ENCODE peak calls at places on chromosomes 5 and 9, in five cellular contexts. R is HCT116, Z is OCI-LY7, T is IMR-90, X is A549. U is an unnamed sample.

GRCh38 chr5:73115399-73116051 is 4.8 kb upstream of the TMEM171 start:
- DNase-seq in R (no peak), Z (no peak), T (peak), X (no peak), U (no peak)

GRCh38 chr9:73613092-73613701 is 461.5 kb downstream of the ANXA1 start:
- DNase-seq in R (no peak), Z (no peak), T (no peak), X (no peak), U (no peak)

GRCh38 chr9:115103746-115104477 is 14.0 kb downstream of the TNC start:
- DNase-seq in R (no peak), Z (no peak), T (no peak), X (no peak), U (no peak)

GRCh38 chr9:93098236-93098946 is 2.4 kb downstream of the CARD19 start:
- DNase-seq in R (peak), Z (no peak), T (peak), X (peak), U (no peak)

GRCh38 chr5:138258704-138259285 is 15.6 kb downstream of the GFRA3 start:
- DNase-seq in R (no peak), Z (no peak), T (no peak), X (no peak), U (no peak)

GRCh38 chr9:117705386-117705785 is 1.2 kb downstream of the TLR4 start:
- DNase-seq in R (no peak), Z (no peak), T (no peak), X (no peak), U (no peak)

GRCh38 chr5:4348418-4348817 is 752.8 kb downstream of the IRX1 start:
- DNase-seq in R (no peak), Z (no peak), T (no peak), X (no peak), U (no peak)

GRCh38 chr9:3136999-3137675 is 293.2 kb upstream of the PUM3 start:
- DNase-seq in R (no peak), Z (no peak), T (no peak), X (no peak), U (no peak)

GRCh38 chr5:79035237-79035636 is 34.2 kb downstream of the DMGDH start:
- DNase-seq in R (no peak), Z (no peak), T (no peak), X (no peak), U (no peak)

GRCh38 chr9:37929441-37929895 is 25.5 kb upstream of the SLC25A51 start:
- DNase-seq in R (peak), Z (no peak), T (peak), X (no peak), U (no peak)

GRCh38 chr5:135394095-135394494 is 4.9 kb downstream of the MACROH2A1 start:
- DNase-seq in R (no peak), Z (no peak), T (no peak), X (no peak), U (no peak)
- H3K4me2 ChIP-seq in R (no peak), Z (no peak), T (peak), X (no peak), U (no peak)

DNA sequence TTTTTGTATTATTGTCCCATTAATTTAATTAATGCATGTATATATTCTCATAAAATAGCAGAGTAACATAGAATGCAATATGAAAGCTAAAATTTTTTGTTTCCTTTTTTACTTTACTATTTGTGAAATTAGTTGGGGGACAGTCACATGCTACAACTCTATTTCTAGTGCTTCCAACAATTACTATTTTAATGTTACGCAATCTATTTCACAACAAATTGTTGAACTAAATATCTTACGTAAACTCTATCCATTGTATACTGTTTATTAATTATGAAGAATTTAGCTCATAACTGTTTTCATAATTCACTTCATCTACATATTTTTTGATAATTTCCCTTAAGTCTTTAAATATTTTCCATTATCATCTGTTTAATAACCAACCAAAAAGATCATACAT is 1685.4 kb upstream of the CDH6 start:
- DNase-seq in R (no peak), Z (no peak), T (no peak), X (no peak), U (no peak)
- H3K4me2 ChIP-seq in R (no peak), Z (no peak), T (no peak), X (no peak), U (no peak)

GRCh38 chr5:181173027-181173419 is 25.6 kb downstream of the OR2V2 start:
- DNase-seq in R (no peak), Z (peak), T (no peak), X (no peak), U (no peak)
- H3K4me2 ChIP-seq in R (peak), Z (peak), T (peak), X (peak), U (peak)

GRCh38 chr9:16203735-16204573 is 651.1 kb downstream of the CCDC171 start:
- DNase-seq in R (no peak), Z (no peak), T (peak), X (no peak), U (no peak)
- H3K4me2 ChIP-seq in R (peak), Z (no peak), T (peak), X (peak), U (no peak)